ENCODE peak calls at places on chromosomes 12 and 14, in seven cellular contexts. G is effector CD8-positive, alpha-beta T cell; I is G401; B is stimulated activated CD8-positive, alpha-beta memory T cell treated with anti-CD3 and anti-CD28 coated beads, Interleukin-15, amount 100 ng/mL, for 24 hours; S is mammary epithelial cell; C is LHCN-M2; N is putamen. L is an unnamed sample.

GRCh38 chr12:57823908-57824640 is 5.5 kb upstream of the AVIL start:
- DNase-seq in G (no peak), I (no peak), C (no peak), B (no peak), S (no peak), N (no peak), L (no peak)

GRCh38 chr12:106138646-106139421 is at the start of gene NUAK1:
- DNase-seq in G (no peak), C (peak; percentile 35), I (peak; percentile 53), N (peak; percentile 86), S (peak; percentile 50), B (no peak), L (no peak)

GRCh38 chr12:94704452-94704871 is 54.1 kb upstream of the TMCC3 start:
- DNase-seq in G (no peak), S (peak; percentile 72), B (no peak), C (peak; percentile 80), I (peak; percentile 8), N (no peak), L (peak; percentile 15)

GRCh38 chr12:43988838-43989560 is 153.1 kb downstream of the TMEM117 start:
- DNase-seq in N (no peak), G (no peak), C (peak; percentile 10), B (no peak), S (peak; percentile 57), I (no peak), L (no peak)

GRCh38 chr14:51093371-51094281 is 1.3 kb downstream of the TRIM9 start:
- DNase-seq in C (peak; percentile 39), G (peak; percentile 22), S (peak; percentile 35), N (peak; percentile 67), I (peak; percentile 92), B (peak; percentile 6), L (peak; percentile 18)

GRCh38 chr14:36771256-36771655 is 109.6 kb downstream of the PAX9 start:
- DNase-seq in I (no peak), C (no peak), B (no peak), G (no peak), N (no peak), S (no peak), L (no peak)

GRCh38 chr14:103746706-103747105 is 31.1 kb downstream of the ZFYVE21 start:
- DNase-seq in B (no peak), S (no peak), N (no peak), C (peak; percentile 14), G (no peak), I (no peak), L (peak; percentile 27)

GRCh38 chr14:105999361-106000028 is 473.1 kb downstream of the TMEM121 start:
- DNase-seq in G (peak; percentile 82), C (peak; percentile 11), S (no peak), I (peak; percentile 16), N (peak; percentile 7), B (peak; percentile 31), L (peak; percentile 36)

GRCh38 chr12:65524666-65525065 is 246.2 kb downstream of the MSRB3 start:
- DNase-seq in B (no peak), I (no peak), C (peak; percentile 83), G (no peak), S (peak; percentile 59), N (no peak), L (peak; percentile 94)

GRCh38 chr14:92352158-92352985 is 29.4 kb downstream of the SLC24A4 start:
- DNase-seq in I (peak; percentile 15), C (peak; percentile 2), B (no peak), N (no peak), S (peak; percentile 4), G (no peak), L (no peak)

GRCh38 chr14:98099527-98099926 is 1172.5 kb downstream of the BCL11B start:
- DNase-seq in B (no peak), G (no peak), C (no peak), N (peak; percentile 44), S (no peak), I (no peak), L (no peak)